ENCODE peak calls at places on chromosomes 4 and X, in four cellular contexts. E, O, V and W are unnamed samples.

GRCh38 chr4:43718369-43718768 is 730.2 kb downstream of the KCTD8 start:
- DNase-seq in E (no peak), O (no peak), V (no peak), W (no peak)

GRCh38 chrX:29470029-29470428 is 745.3 kb upstream of the MAGEB2 start:
- DNase-seq in E (no peak), O (no peak), V (no peak), W (no peak)

GRCh38 chrX:11944486-11944885 is 186.4 kb downstream of the MSL3 start:
- DNase-seq in E (peak), O (no peak), V (no peak), W (peak)

GRCh38 chr4:39526810-39527295 is 386 bp downstream of the UGDH start:
- DNase-seq in E (no peak), O (no peak), V (no peak), W (peak)

GRCh38 chr4:106868381-106869035 is 167.6 kb downstream of the DKK2 start:
- DNase-seq in E (peak), O (no peak), V (no peak), W (no peak)

GRCh38 chr4:174503079-174503724 is 19.1 kb downstream of the HPGD start:
- DNase-seq in E (no peak), O (no peak), V (no peak), W (no peak)

GRCh38 chrX:2188316-2188715 is 312.5 kb downstream of the DHRSX start:
- DNase-seq in E (peak), O (no peak), V (no peak), W (no peak)

GRCh38 chr4:30720021-30720655 is at the start of gene PCDH7:
- DNase-seq in E (peak), O (peak), V (peak), W (peak)

GRCh38 chr4:141802324-141802723 is 165.9 kb downstream of the IL15 start:
- DNase-seq in E (peak), O (no peak), V (no peak), W (no peak)

GRCh38 chr4:184143770-184144564 is 73.7 kb downstream of the ENPP6 start:
- DNase-seq in E (no peak), O (no peak), V (no peak), W (peak)